ENCODE peak calls at places on chromosomes 2 and 18, in five cellular contexts. D, E, S, X and B are unnamed samples.

GRCh38 chr2:218427741-218428140 is 8.8 kb downstream of the VIL1 start:
- DNase-seq in D (no peak), E (no peak), S (no peak), X (no peak), B (no peak)

GRCh38 chr2:132424526-132425121 is 8.0 kb downstream of the GPR39 start:
- DNase-seq in D (no peak), E (peak; percentile 36), S (no peak), X (no peak), B (no peak)

GRCh38 chr2:177332041-177332991 is 60.3 kb upstream of the AGPS start:
- DNase-seq in D (peak; percentile 65), E (peak; percentile 90), S (peak; percentile 57), X (no peak), B (no peak)

GRCh38 chr2:241860184-241861078 is 1.7 kb upstream of the PDCD1 start:
- DNase-seq in D (no peak), E (no peak), S (peak; percentile 30), X (no peak), B (no peak)

GRCh38 chr2:201152517-201152916 is 30.4 kb upstream of the CASP10 start:
- DNase-seq in D (no peak), E (no peak), S (no peak), X (no peak), B (no peak)

GRCh38 chr2:230814616-230815015 is 50.1 kb upstream of the ITM2C start:
- DNase-seq in D (no peak), E (peak; percentile 61), S (no peak), X (no peak), B (no peak)

GRCh38 chr2:99638791-99639190 is 149.0 kb upstream of the REV1 start:
- DNase-seq in D (no peak), E (no peak), S (no peak), X (no peak), B (no peak)

GRCh38 chr2:62795341-62795740 is 89.8 kb downstream of the EHBP1 start:
- DNase-seq in D (no peak), E (no peak), S (no peak), X (no peak), B (no peak)

GRCh38 chr2:184006998-184007397 is 591.3 kb upstream of the ZNF804A start:
- DNase-seq in D (no peak), E (no peak), S (no peak), X (no peak), B (no peak)

GRCh38 chr2:200677721-200678532 is 92.1 kb downstream of the AOX1 start:
- DNase-seq in D (peak; percentile 67), E (peak; percentile 91), S (peak; percentile 68), X (no peak), B (no peak)

GRCh38 chr2:31384771-31385276 is 29.7 kb downstream of the XDH start:
- DNase-seq in D (peak; percentile 82), E (peak; percentile 95), S (no peak), X (no peak), B (no peak)

GRCh38 chr18:74082476-74083070 is 65.1 kb downstream of the FBXO15 start:
- DNase-seq in D (peak; percentile 8), E (peak; percentile 24), S (no peak), X (peak; percentile 25), B (no peak)

GRCh38 chr2:117470311-117471095 is 344.0 kb upstream of the DDX18 start:
- DNase-seq in D (no peak), E (no peak), S (no peak), X (no peak), B (no peak)
- TF ChIP-seq CTCF in D (no peak), E (no peak), S (no peak), X (no peak), B (no peak)

GRCh38 chr2:219908538-219908937 is 281.1 kb downstream of the SLC4A3 start:
- DNase-seq in D (no peak), E (no peak), S (no peak), X (no peak), B (no peak)
- TF ChIP-seq CTCF in D (no peak), E (no peak), S (no peak), X (no peak), B (no peak)

GRCh38 chr2:151711025-151711424 is 23.3 kb downstream of the NEB start:
- DNase-seq in D (no peak), E (no peak), S (no peak), X (no peak), B (no peak)
- TF ChIP-seq CTCF in D (no peak), E (no peak), S (no peak), X (no peak), B (no peak)

DNA sequence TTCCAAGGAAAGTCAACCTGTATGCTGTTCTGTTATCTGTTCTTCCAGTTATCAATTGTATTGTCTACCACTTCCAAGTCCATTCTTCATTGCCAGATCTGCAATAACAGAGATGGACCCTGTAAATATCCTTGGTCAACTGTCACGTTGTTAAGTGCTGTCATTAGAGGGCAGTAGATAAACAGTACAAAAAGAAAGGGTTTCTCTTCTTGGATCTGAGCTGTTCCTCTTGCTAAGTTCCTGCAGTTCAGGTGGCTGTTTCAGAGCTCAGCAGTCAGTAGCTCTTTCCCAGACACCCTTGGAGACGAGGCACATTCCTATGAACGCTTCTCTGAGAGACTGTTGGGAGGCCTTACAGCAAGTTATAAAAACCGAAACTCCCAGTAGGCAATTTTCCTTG is 957.1 kb upstream of the CHAC2 start:
- DNase-seq in D (no peak), E (peak; percentile 53), S (no peak), X (no peak), B (no peak)
- TF ChIP-seq CTCF in D (peak; percentile 29), E (peak; percentile 41), S (no peak), X (no peak), B (no peak)

GRCh38 chr2:81260320-81260719 is 955.8 kb upstream of the LRRTM1 start:
- DNase-seq in D (no peak), E (no peak), S (no peak), X (no peak), B (no peak)

GRCh38 chr2:81263989-81264388 is 959.4 kb upstream of the LRRTM1 start:
- DNase-seq in D (no peak), E (no peak), S (no peak), X (no peak), B (no peak)

GRCh38 chr2:81266106-81266505 is 961.6 kb upstream of the LRRTM1 start:
- DNase-seq in D (no peak), E (peak; percentile 1), S (no peak), X (no peak), B (no peak)
- TF ChIP-seq CTCF in D (no peak), E (no peak), S (no peak), X (no peak), B (no peak)

GRCh38 chr18:63505566-63506335 is 29.0 kb downstream of the SERPINB5 start:
- DNase-seq in D (no peak), E (peak; percentile 28), S (no peak), X (no peak), B (no peak)
- TF ChIP-seq CTCF in D (peak; percentile 47), E (peak; percentile 63), S (no peak), X (peak; percentile 16), B (no peak)

GRCh38 chr2:105398522-105399206 is at the start of gene FHL2:
- DNase-seq in D (no peak), E (peak; percentile 87), S (peak; percentile 86), X (peak; percentile 37), B (peak; percentile 48)
- TF ChIP-seq CTCF in D (peak; percentile 30), E (peak; percentile 12), S (no peak), X (peak; percentile 48), B (no peak)